ENCODE peak calls at places on chromosome 11, in ten cellular contexts. One of them, this sample, is unnamed.

GRCh38 chr11:83181815-83182214 is 11.7 kb upstream of the ANKRD42 start:
- DNase-seq in NCI-H510A treated with DMSO at 0.1 percent for 48 hours: no peak
- DNase-seq in RWPE1: no peak
- DNase-seq in stimulated activated CD4-positive, alpha-beta T cell treated with anti-CD3 and anti-CD28 coated beads, Interleukin-1b, Interleukin-23, amount 100 ng/mL, for 48 hours: no peak
- DNase-seq in T-helper 2 cell: no peak
- DNase-seq in cardiac fibroblast: no peak
- DNase-seq in NCI-H345: no peak
- DNase-seq in nucleus accumbens: no peak
- DNase-seq in aorta: no peak
- DNase-seq in stimulated activated CD8-positive, alpha-beta memory T cell treated with anti-CD3 and anti-CD28 coated beads, Interleukin-7, amount 100 ng/mL, for 4 hours: no peak
- DNase-seq in this sample: no peak

GRCh38 chr11:61057615-61058014 is 44.7 kb upstream of the CD5 start:
- DNase-seq in NCI-H510A treated with DMSO at 0.1 percent for 48 hours: no peak
- DNase-seq in RWPE1: no peak
- DNase-seq in stimulated activated CD4-positive, alpha-beta T cell treated with anti-CD3 and anti-CD28 coated beads, Interleukin-1b, Interleukin-23, amount 100 ng/mL, for 48 hours: no peak
- DNase-seq in T-helper 2 cell: no peak
- DNase-seq in cardiac fibroblast: no peak
- DNase-seq in NCI-H345: no peak
- DNase-seq in nucleus accumbens: no peak
- DNase-seq in aorta: no peak
- DNase-seq in stimulated activated CD8-positive, alpha-beta memory T cell treated with anti-CD3 and anti-CD28 coated beads, Interleukin-7, amount 100 ng/mL, for 4 hours: no peak
- DNase-seq in this sample: no peak

GRCh38 chr11:73528877-73529530 is 68.9 kb downstream of the FAM168A start:
- DNase-seq in NCI-H510A treated with DMSO at 0.1 percent for 48 hours: no peak
- DNase-seq in RWPE1: no peak
- DNase-seq in stimulated activated CD4-positive, alpha-beta T cell treated with anti-CD3 and anti-CD28 coated beads, Interleukin-1b, Interleukin-23, amount 100 ng/mL, for 48 hours: no peak
- DNase-seq in T-helper 2 cell: no peak
- DNase-seq in cardiac fibroblast: no peak
- DNase-seq in NCI-H345: no peak
- DNase-seq in nucleus accumbens: no peak
- DNase-seq in aorta: no peak
- DNase-seq in stimulated activated CD8-positive, alpha-beta memory T cell treated with anti-CD3 and anti-CD28 coated beads, Interleukin-7, amount 100 ng/mL, for 4 hours: no peak
- DNase-seq in this sample: no peak

GRCh38 chr11:104402812-104403521 is 239.0 kb upstream of the PDGFD start:
- DNase-seq in NCI-H510A treated with DMSO at 0.1 percent for 48 hours: no peak
- DNase-seq in RWPE1: no peak
- DNase-seq in stimulated activated CD4-positive, alpha-beta T cell treated with anti-CD3 and anti-CD28 coated beads, Interleukin-1b, Interleukin-23, amount 100 ng/mL, for 48 hours: no peak
- DNase-seq in T-helper 2 cell: no peak
- DNase-seq in cardiac fibroblast: no peak
- DNase-seq in NCI-H345: no peak
- DNase-seq in nucleus accumbens: no peak
- DNase-seq in aorta: no peak
- DNase-seq in stimulated activated CD8-positive, alpha-beta memory T cell treated with anti-CD3 and anti-CD28 coated beads, Interleukin-7, amount 100 ng/mL, for 4 hours: no peak
- DNase-seq in this sample: no peak

GRCh38 chr11:36009469-36009868 is 65.6 kb downstream of the LDLRAD3 start:
- DNase-seq in NCI-H510A treated with DMSO at 0.1 percent for 48 hours: no peak
- DNase-seq in RWPE1: peak; percentile 73
- DNase-seq in stimulated activated CD4-positive, alpha-beta T cell treated with anti-CD3 and anti-CD28 coated beads, Interleukin-1b, Interleukin-23, amount 100 ng/mL, for 48 hours: no peak
- DNase-seq in T-helper 2 cell: no peak
- DNase-seq in cardiac fibroblast: peak; percentile 78
- DNase-seq in NCI-H345: no peak
- DNase-seq in nucleus accumbens: no peak
- DNase-seq in aorta: no peak
- DNase-seq in stimulated activated CD8-positive, alpha-beta memory T cell treated with anti-CD3 and anti-CD28 coated beads, Interleukin-7, amount 100 ng/mL, for 4 hours: no peak
- DNase-seq in this sample: no peak

GRCh38 chr11:124800226-124800929 is at the start of gene MSANTD2:
- DNase-seq in NCI-H510A treated with DMSO at 0.1 percent for 48 hours: peak; percentile 69
- DNase-seq in RWPE1: peak; percentile 59
- DNase-seq in stimulated activated CD4-positive, alpha-beta T cell treated with anti-CD3 and anti-CD28 coated beads, Interleukin-1b, Interleukin-23, amount 100 ng/mL, for 48 hours: peak; percentile 79
- DNase-seq in T-helper 2 cell: peak; percentile 76
- DNase-seq in cardiac fibroblast: peak; percentile 88
- DNase-seq in NCI-H345: peak; percentile 81
- DNase-seq in nucleus accumbens: peak; percentile 80
- DNase-seq in aorta: peak; percentile 94
- DNase-seq in stimulated activated CD8-positive, alpha-beta memory T cell treated with anti-CD3 and anti-CD28 coated beads, Interleukin-7, amount 100 ng/mL, for 4 hours: peak; percentile 77
- DNase-seq in this sample: peak; percentile 90

GRCh38 chr11:126384449-126385070 is 29.1 kb downstream of the ST3GAL4 start:
- DNase-seq in NCI-H510A treated with DMSO at 0.1 percent for 48 hours: no peak
- DNase-seq in RWPE1: no peak
- DNase-seq in stimulated activated CD4-positive, alpha-beta T cell treated with anti-CD3 and anti-CD28 coated beads, Interleukin-1b, Interleukin-23, amount 100 ng/mL, for 48 hours: no peak
- DNase-seq in T-helper 2 cell: no peak
- DNase-seq in cardiac fibroblast: no peak
- DNase-seq in NCI-H345: no peak
- DNase-seq in nucleus accumbens: no peak
- DNase-seq in aorta: peak; percentile 37
- DNase-seq in stimulated activated CD8-positive, alpha-beta memory T cell treated with anti-CD3 and anti-CD28 coated beads, Interleukin-7, amount 100 ng/mL, for 4 hours: no peak
- DNase-seq in this sample: no peak

GRCh38 chr11:47928426-47928825 is 51.9 kb upstream of the PTPRJ start:
- DNase-seq in NCI-H510A treated with DMSO at 0.1 percent for 48 hours: peak; percentile 24
- DNase-seq in RWPE1: no peak
- DNase-seq in stimulated activated CD4-positive, alpha-beta T cell treated with anti-CD3 and anti-CD28 coated beads, Interleukin-1b, Interleukin-23, amount 100 ng/mL, for 48 hours: no peak
- DNase-seq in T-helper 2 cell: no peak
- DNase-seq in cardiac fibroblast: no peak
- DNase-seq in NCI-H345: no peak
- DNase-seq in nucleus accumbens: no peak
- DNase-seq in aorta: no peak
- DNase-seq in stimulated activated CD8-positive, alpha-beta memory T cell treated with anti-CD3 and anti-CD28 coated beads, Interleukin-7, amount 100 ng/mL, for 4 hours: no peak
- DNase-seq in this sample: no peak

GRCh38 chr11:44630511-44631210 is 65.2 kb downstream of the CD82 start:
- DNase-seq in NCI-H510A treated with DMSO at 0.1 percent for 48 hours: no peak
- DNase-seq in RWPE1: no peak
- DNase-seq in stimulated activated CD4-positive, alpha-beta T cell treated with anti-CD3 and anti-CD28 coated beads, Interleukin-1b, Interleukin-23, amount 100 ng/mL, for 48 hours: no peak
- DNase-seq in T-helper 2 cell: no peak
- DNase-seq in cardiac fibroblast: no peak
- DNase-seq in NCI-H345: no peak
- DNase-seq in nucleus accumbens: no peak
- DNase-seq in aorta: peak; percentile 37
- DNase-seq in stimulated activated CD8-positive, alpha-beta memory T cell treated with anti-CD3 and anti-CD28 coated beads, Interleukin-7, amount 100 ng/mL, for 4 hours: no peak
- DNase-seq in this sample: peak; percentile 4

GRCh38 chr11:26844963-26845362 is 123.1 kb upstream of the SLC5A12 start:
- DNase-seq in NCI-H510A treated with DMSO at 0.1 percent for 48 hours: no peak
- DNase-seq in RWPE1: no peak
- DNase-seq in stimulated activated CD4-positive, alpha-beta T cell treated with anti-CD3 and anti-CD28 coated beads, Interleukin-1b, Interleukin-23, amount 100 ng/mL, for 48 hours: no peak
- DNase-seq in T-helper 2 cell: no peak
- DNase-seq in cardiac fibroblast: no peak
- DNase-seq in NCI-H345: no peak
- DNase-seq in nucleus accumbens: no peak
- DNase-seq in aorta: no peak
- DNase-seq in stimulated activated CD8-positive, alpha-beta memory T cell treated with anti-CD3 and anti-CD28 coated beads, Interleukin-7, amount 100 ng/mL, for 4 hours: no peak
- DNase-seq in this sample: no peak

GRCh38 chr11:65672180-65672860 is 9.6 kb upstream of the RELA start:
- DNase-seq in NCI-H510A treated with DMSO at 0.1 percent for 48 hours: no peak
- DNase-seq in RWPE1: no peak
- DNase-seq in stimulated activated CD4-positive, alpha-beta T cell treated with anti-CD3 and anti-CD28 coated beads, Interleukin-1b, Interleukin-23, amount 100 ng/mL, for 48 hours: no peak
- DNase-seq in T-helper 2 cell: no peak
- DNase-seq in cardiac fibroblast: no peak
- DNase-seq in NCI-H345: no peak
- DNase-seq in nucleus accumbens: no peak
- DNase-seq in aorta: no peak
- DNase-seq in stimulated activated CD8-positive, alpha-beta memory T cell treated with anti-CD3 and anti-CD28 coated beads, Interleukin-7, amount 100 ng/mL, for 4 hours: no peak
- DNase-seq in this sample: no peak

GRCh38 chr11:22432331-22433065 is 94.3 kb downstream of the SLC17A6 start:
- DNase-seq in NCI-H510A treated with DMSO at 0.1 percent for 48 hours: no peak
- DNase-seq in RWPE1: no peak
- DNase-seq in stimulated activated CD4-positive, alpha-beta T cell treated with anti-CD3 and anti-CD28 coated beads, Interleukin-1b, Interleukin-23, amount 100 ng/mL, for 48 hours: no peak
- DNase-seq in T-helper 2 cell: no peak
- DNase-seq in cardiac fibroblast: peak; percentile 72
- DNase-seq in NCI-H345: peak; percentile 71
- DNase-seq in nucleus accumbens: peak; percentile 22
- DNase-seq in aorta: no peak
- DNase-seq in stimulated activated CD8-positive, alpha-beta memory T cell treated with anti-CD3 and anti-CD28 coated beads, Interleukin-7, amount 100 ng/mL, for 4 hours: no peak
- DNase-seq in this sample: peak; percentile 15

GRCh38 chr11:10017050-10017449 is 277.0 kb downstream of the SBF2 start:
- DNase-seq in NCI-H510A treated with DMSO at 0.1 percent for 48 hours: no peak
- DNase-seq in RWPE1: no peak
- DNase-seq in stimulated activated CD4-positive, alpha-beta T cell treated with anti-CD3 and anti-CD28 coated beads, Interleukin-1b, Interleukin-23, amount 100 ng/mL, for 48 hours: no peak
- DNase-seq in T-helper 2 cell: no peak
- DNase-seq in cardiac fibroblast: no peak
- DNase-seq in NCI-H345: no peak
- DNase-seq in nucleus accumbens: no peak
- DNase-seq in aorta: no peak
- DNase-seq in stimulated activated CD8-positive, alpha-beta memory T cell treated with anti-CD3 and anti-CD28 coated beads, Interleukin-7, amount 100 ng/mL, for 4 hours: no peak
- DNase-seq in this sample: no peak

This sample was measured in GM10248.